ENCODE peak calls at places on chromosomes 7 and 10, in ten cellular contexts. W is gastrocnemius medialis, B is HepG2, C is heart left ventricle, K is HCT116, L is right lobe of liver, R is K562, O is body of pancreas, Y is upper lobe of left lung, H is IMR-90. I is an unnamed sample.

GRCh38 chr7:139860090-139860773 is 31.2 kb downstream of the TBXAS1 start:
- ATAC-seq in K (no peak), O (no peak), B (no peak), C (peak), W (no peak), R (no peak), H (no peak), L (peak), Y (peak), I (peak)

GRCh38 chr10:69874464-69874863 is 72.8 kb downstream of the COL13A1 start:
- ATAC-seq in H (peak), C (no peak), O (no peak), R (no peak), L (no peak), Y (no peak), K (no peak), W (no peak), B (no peak), I (no peak)

GRCh38 chr7:154631162-154631561 is 371.8 kb downstream of the PAXIP1 start:
- ATAC-seq in B (no peak), O (no peak), C (no peak), Y (no peak), K (no peak), H (no peak), L (no peak), R (no peak), W (no peak), I (no peak)

GRCh38 chr10:114634607-114634974 is 23.5 kb downstream of the ABLIM1 start:
- ATAC-seq in Y (peak), O (peak), W (peak), H (peak), L (no peak), B (no peak), K (peak), C (peak), R (no peak), I (peak)

GRCh38 chr7:151185762-151186639 is 1.0 kb downstream of the ASB10 start:
- ATAC-seq in B (peak), R (peak), L (peak), W (peak), C (peak), Y (no peak), H (no peak), K (no peak), O (no peak), I (no peak)

GRCh38 chr7:64880322-64881297 is 22.5 kb upstream of the ZNF273 start:
- ATAC-seq in L (no peak), R (no peak), W (no peak), H (no peak), Y (no peak), K (no peak), O (no peak), C (no peak), B (no peak), I (no peak)

GRCh38 chr7:7294914-7295313 is 112.6 kb downstream of the C1GALT1 start:
- ATAC-seq in O (no peak), W (no peak), H (no peak), L (peak), R (no peak), K (no peak), Y (no peak), C (no peak), B (peak), I (no peak)

GRCh38 chr7:92798517-92799249 is 37.7 kb downstream of the CDK6 start:
- ATAC-seq in O (peak), B (peak), H (no peak), C (no peak), W (no peak), R (peak), L (no peak), K (no peak), Y (no peak), I (no peak)

GRCh38 chr10:132774905-132775863 is 10.8 kb downstream of the NKX6-2 start:
- ATAC-seq in C (peak), H (no peak), O (peak), W (no peak), B (no peak), R (no peak), K (peak), Y (peak), L (peak), I (no peak)

GRCh38 chr10:122097935-122098334 is 109.0 kb downstream of the TACC2 start:
- ATAC-seq in L (no peak), R (no peak), Y (no peak), H (no peak), K (no peak), B (no peak), C (no peak), W (peak), O (no peak), I (no peak)

GRCh38 chr7:69172357-69173098 is 425.7 kb upstream of the AUTS2 start:
- ATAC-seq in R (no peak), L (peak), W (no peak), C (peak), O (no peak), K (no peak), H (no peak), B (no peak), Y (no peak), I (no peak)

GRCh38 chr7:80411621-80412020 is 100.2 kb downstream of the GNAT3 start:
- ATAC-seq in W (no peak), L (no peak), C (no peak), H (no peak), O (no peak), R (no peak), B (no peak), K (no peak), Y (no peak), I (no peak)

GRCh38 chr10:73873843-73874215 is 526 bp downstream of the CAMK2G start:
- ATAC-seq in L (no peak), W (no peak), O (no peak), B (no peak), Y (no peak), R (peak), H (peak), C (peak), K (peak), I (peak)

GRCh38 chr10:131625041-131625440 is 275.8 kb upstream of the PPP2R2D start:
- ATAC-seq in L (peak), O (no peak), Y (no peak), K (no peak), C (no peak), R (no peak), W (no peak), B (no peak), H (no peak), I (no peak)

GRCh38 chr10:62554632-62555199 is 180.5 kb downstream of the ZNF365 start:
- ATAC-seq in H (peak), B (peak), R (peak), K (peak), W (no peak), L (peak), O (no peak), Y (no peak), C (no peak), I (no peak)

GRCh38 chr7:33157311-33157710 is 27.9 kb downstream of the BBS9 start:
- ATAC-seq in K (no peak), W (no peak), L (no peak), Y (no peak), H (peak), O (no peak), B (no peak), R (no peak), C (no peak), I (no peak)

GRCh38 chr7:5495581-5496375 is 72.1 kb upstream of the TNRC18 start:
- ATAC-seq in W (peak), K (peak), R (no peak), Y (no peak), C (peak), H (no peak), L (peak), B (no peak), O (peak), I (peak)

GRCh38 chr10:24826022-24826421 is 102.3 kb upstream of the ARHGAP21 start:
- ATAC-seq in Y (no peak), R (no peak), L (no peak), O (no peak), H (peak), B (no peak), W (no peak), C (no peak), K (no peak), I (no peak)

GRCh38 chr7:111835066-111835465 is 272.8 kb upstream of the IMMP2L start:
- ATAC-seq in O (no peak), Y (no peak), B (no peak), C (no peak), H (peak), W (no peak), K (no peak), R (no peak), L (no peak), I (no peak)
- TF ChIP-seq POLR2A in O (no peak), Y (no peak), B (no peak), C (no peak), H (no peak), W (no peak), K (no peak), R (no peak), L (no peak), I (no peak)

GRCh38 chr7:20778063-20778721 is 8.5 kb downstream of the SP8 start:
- ATAC-seq in B (peak), L (peak), H (peak), W (no peak), K (peak), O (peak), R (peak), C (peak), Y (peak), I (peak)
- H3K4me3 ChIP-seq in B (peak), L (peak), H (peak), W (no peak), K (peak), O (no peak), R (no peak), C (peak), Y (peak), I (peak)

GRCh38 chr10:116852246-116852645 is 2.9 kb downstream of the ENO4 start:
- ATAC-seq in O (no peak), Y (no peak), C (no peak), L (no peak), K (no peak), B (no peak), R (no peak), H (no peak), W (no peak), I (no peak)

GRCh38 chr10:116850058-116850611 is 836 bp downstream of the ENO4 start:
- ATAC-seq in K (no peak), C (no peak), B (peak), Y (peak), O (no peak), H (no peak), L (peak), R (no peak), W (no peak), I (peak)

GRCh38 chr10:116848912-116849270 is 408 bp upstream of the ENO4 start:
- ATAC-seq in L (no peak), C (peak), R (no peak), H (peak), K (peak), B (peak), W (no peak), Y (peak), O (peak), I (no peak)

GRCh38 chr10:116848032-116848911 is 1.0 kb upstream of the ENO4 start:
- ATAC-seq in C (no peak), K (no peak), B (no peak), Y (no peak), W (no peak), O (no peak), L (no peak), R (no peak), H (no peak), I (no peak)

DNA sequence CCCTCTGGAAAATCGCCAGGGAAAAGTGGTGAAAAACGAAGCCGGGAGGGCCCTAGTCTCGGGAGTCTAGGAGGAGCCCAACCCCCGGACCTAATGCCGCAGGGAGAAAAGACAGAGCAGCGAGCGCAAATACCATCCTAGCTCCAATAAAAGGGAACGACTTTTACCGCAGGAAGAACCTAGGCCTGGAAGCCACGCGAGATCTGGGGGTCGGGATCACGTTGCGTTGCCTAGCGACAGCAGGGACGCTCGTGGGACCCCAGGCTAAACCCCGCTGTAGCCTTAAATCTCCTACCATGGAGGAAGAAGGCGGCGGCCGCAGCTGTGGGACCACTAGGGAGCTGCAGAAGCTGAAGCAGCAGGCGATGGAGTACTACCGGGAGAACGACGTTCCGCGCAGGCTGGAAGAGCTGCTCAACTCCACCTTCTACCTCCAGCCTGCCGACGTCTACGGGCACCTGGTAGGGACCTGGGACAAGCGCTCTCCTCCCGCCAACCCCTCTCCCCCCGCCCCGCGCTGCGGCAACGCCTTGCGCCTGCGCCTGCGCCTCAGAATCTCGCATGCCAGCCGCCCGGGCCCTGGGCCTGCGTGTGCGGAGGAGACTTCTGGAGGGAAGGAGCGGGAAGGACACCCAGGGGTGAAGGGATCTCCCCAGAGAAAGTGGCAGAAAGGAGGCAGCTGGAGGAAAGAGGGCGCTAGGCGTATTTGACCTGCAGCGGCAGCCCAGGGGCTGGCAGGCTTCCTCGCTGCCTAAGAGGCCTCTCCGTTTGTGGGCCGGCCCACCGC is at the start of gene ENO4:
- ATAC-seq in R (no peak), L (peak), B (peak), H (peak), Y (peak), C (peak), O (peak), K (peak), W (no peak), I (peak)
- TF ChIP-seq POLR2A in R (no peak), L (peak), B (no peak), H (no peak), Y (no peak), C (no peak), O (peak), K (peak), W (no peak), I (no peak)

GRCh38 chr10:79438021-79438698 is 7.3 kb downstream of the ZCCHC24 start:
- ATAC-seq in C (no peak), L (peak), H (no peak), R (no peak), O (peak), W (no peak), K (peak), Y (no peak), B (peak), I (no peak)
- H3K4me3 ChIP-seq in C (no peak), L (no peak), H (no peak), R (no peak), O (no peak), W (no peak), K (no peak), Y (no peak), B (no peak), I (no peak)

I was measured in gastroesophageal sphincter.